ENCODE peak calls at places on chromosomes 2 and 18, in seven cellular contexts. One of them, this sample, is unnamed.

GRCh38 chr2:27494284-27494943 is 586 bp downstream of the FNDC4 start:
- DNase-seq in smooth muscle cell of the brain vasculature: no peak
- DNase-seq in endothelial cell of umbilical vein: peak
- DNase-seq in cortex of kidney: no peak
- DNase-seq in activated CD4-positive, alpha-beta T cell treated with anti-CD3 and anti-CD28 coated beads for 4 hours: no peak
- DNase-seq in SIG-M5: no peak
- DNase-seq in effector memory CD4-positive, alpha-beta T cell: no peak
- DNase-seq in this sample: no peak

GRCh38 chr2:203225423-203226039 is 13.3 kb upstream of the CYP20A1 start:
- DNase-seq in smooth muscle cell of the brain vasculature: no peak
- DNase-seq in endothelial cell of umbilical vein: peak
- DNase-seq in cortex of kidney: no peak
- DNase-seq in activated CD4-positive, alpha-beta T cell treated with anti-CD3 and anti-CD28 coated beads for 4 hours: peak
- DNase-seq in SIG-M5: no peak
- DNase-seq in effector memory CD4-positive, alpha-beta T cell: no peak
- DNase-seq in this sample: no peak

GRCh38 chr18:22800551-22800951 is 132.6 kb upstream of the RBBP8 start:
- DNase-seq in smooth muscle cell of the brain vasculature: no peak
- DNase-seq in endothelial cell of umbilical vein: no peak
- DNase-seq in cortex of kidney: no peak
- DNase-seq in activated CD4-positive, alpha-beta T cell treated with anti-CD3 and anti-CD28 coated beads for 4 hours: no peak
- DNase-seq in SIG-M5: no peak
- DNase-seq in effector memory CD4-positive, alpha-beta T cell: no peak
- DNase-seq in this sample: no peak

GRCh38 chr2:161061786-161062185 is 98.4 kb upstream of the TANK start:
- DNase-seq in smooth muscle cell of the brain vasculature: no peak
- DNase-seq in endothelial cell of umbilical vein: no peak
- DNase-seq in cortex of kidney: no peak
- DNase-seq in activated CD4-positive, alpha-beta T cell treated with anti-CD3 and anti-CD28 coated beads for 4 hours: no peak
- DNase-seq in SIG-M5: no peak
- DNase-seq in effector memory CD4-positive, alpha-beta T cell: no peak
- DNase-seq in this sample: no peak

GRCh38 chr2:16330012-16330411 is 335.6 kb downstream of the CYRIA start:
- DNase-seq in smooth muscle cell of the brain vasculature: no peak
- DNase-seq in endothelial cell of umbilical vein: no peak
- DNase-seq in cortex of kidney: no peak
- DNase-seq in activated CD4-positive, alpha-beta T cell treated with anti-CD3 and anti-CD28 coated beads for 4 hours: no peak
- DNase-seq in SIG-M5: no peak
- DNase-seq in effector memory CD4-positive, alpha-beta T cell: no peak
- DNase-seq in this sample: no peak

GRCh38 chr2:98505311-98505808 is 60.7 kb downstream of the INPP4A start:
- DNase-seq in smooth muscle cell of the brain vasculature: no peak
- DNase-seq in endothelial cell of umbilical vein: peak
- DNase-seq in cortex of kidney: no peak
- DNase-seq in activated CD4-positive, alpha-beta T cell treated with anti-CD3 and anti-CD28 coated beads for 4 hours: no peak
- DNase-seq in SIG-M5: peak
- DNase-seq in effector memory CD4-positive, alpha-beta T cell: no peak
- DNase-seq in this sample: no peak

GRCh38 chr2:69034845-69035244 is 21.9 kb downstream of the ANTXR1 start:
- DNase-seq in smooth muscle cell of the brain vasculature: no peak
- DNase-seq in endothelial cell of umbilical vein: no peak
- DNase-seq in cortex of kidney: no peak
- DNase-seq in activated CD4-positive, alpha-beta T cell treated with anti-CD3 and anti-CD28 coated beads for 4 hours: no peak
- DNase-seq in SIG-M5: no peak
- DNase-seq in effector memory CD4-positive, alpha-beta T cell: no peak
- DNase-seq in this sample: no peak

GRCh38 chr2:4381049-4381448 is 677.7 kb downstream of the DCDC2C start:
- DNase-seq in smooth muscle cell of the brain vasculature: no peak
- DNase-seq in endothelial cell of umbilical vein: no peak
- DNase-seq in cortex of kidney: no peak
- DNase-seq in activated CD4-positive, alpha-beta T cell treated with anti-CD3 and anti-CD28 coated beads for 4 hours: no peak
- DNase-seq in SIG-M5: no peak
- DNase-seq in effector memory CD4-positive, alpha-beta T cell: no peak
- DNase-seq in this sample: no peak

GRCh38 chr18:67517224-67517765 is 775 bp upstream of the DSEL start:
- DNase-seq in smooth muscle cell of the brain vasculature: no peak
- DNase-seq in endothelial cell of umbilical vein: no peak
- DNase-seq in cortex of kidney: no peak
- DNase-seq in activated CD4-positive, alpha-beta T cell treated with anti-CD3 and anti-CD28 coated beads for 4 hours: no peak
- DNase-seq in SIG-M5: no peak
- DNase-seq in effector memory CD4-positive, alpha-beta T cell: no peak
- DNase-seq in this sample: no peak

GRCh38 chr2:229434131-229434530 is 163.0 kb upstream of the PID1 start:
- DNase-seq in smooth muscle cell of the brain vasculature: no peak
- DNase-seq in endothelial cell of umbilical vein: no peak
- DNase-seq in cortex of kidney: no peak
- DNase-seq in activated CD4-positive, alpha-beta T cell treated with anti-CD3 and anti-CD28 coated beads for 4 hours: no peak
- DNase-seq in SIG-M5: no peak
- DNase-seq in effector memory CD4-positive, alpha-beta T cell: no peak
- DNase-seq in this sample: no peak

GRCh38 chr2:196184919-196185318 is 13.5 kb upstream of the STK17B start:
- DNase-seq in smooth muscle cell of the brain vasculature: no peak
- DNase-seq in endothelial cell of umbilical vein: no peak
- DNase-seq in cortex of kidney: no peak
- DNase-seq in activated CD4-positive, alpha-beta T cell treated with anti-CD3 and anti-CD28 coated beads for 4 hours: no peak
- DNase-seq in SIG-M5: no peak
- DNase-seq in effector memory CD4-positive, alpha-beta T cell: no peak
- DNase-seq in this sample: no peak

GRCh38 chr2:217415316-217415715 is 555.5 kb upstream of the TNP1 start:
- DNase-seq in smooth muscle cell of the brain vasculature: no peak
- DNase-seq in endothelial cell of umbilical vein: no peak
- DNase-seq in cortex of kidney: no peak
- DNase-seq in activated CD4-positive, alpha-beta T cell treated with anti-CD3 and anti-CD28 coated beads for 4 hours: no peak
- DNase-seq in SIG-M5: no peak
- DNase-seq in effector memory CD4-positive, alpha-beta T cell: no peak
- DNase-seq in this sample: no peak

GRCh38 chr2:226956659-226957058 is 120.8 kb downstream of the RHBDD1 start:
- DNase-seq in smooth muscle cell of the brain vasculature: no peak
- DNase-seq in endothelial cell of umbilical vein: no peak
- DNase-seq in cortex of kidney: no peak
- DNase-seq in activated CD4-positive, alpha-beta T cell treated with anti-CD3 and anti-CD28 coated beads for 4 hours: no peak
- DNase-seq in SIG-M5: no peak
- DNase-seq in effector memory CD4-positive, alpha-beta T cell: no peak
- DNase-seq in this sample: no peak

GRCh38 chr2:160562730-160563129 is 69.1 kb upstream of the RBMS1 start:
- DNase-seq in smooth muscle cell of the brain vasculature: no peak
- DNase-seq in endothelial cell of umbilical vein: no peak
- DNase-seq in cortex of kidney: no peak
- DNase-seq in activated CD4-positive, alpha-beta T cell treated with anti-CD3 and anti-CD28 coated beads for 4 hours: no peak
- DNase-seq in SIG-M5: no peak
- DNase-seq in effector memory CD4-positive, alpha-beta T cell: no peak
- DNase-seq in this sample: no peak

GRCh38 chr2:17857016-17857415 is 21.5 kb upstream of the KCNS3 start:
- DNase-seq in smooth muscle cell of the brain vasculature: no peak
- DNase-seq in endothelial cell of umbilical vein: no peak
- DNase-seq in cortex of kidney: no peak
- DNase-seq in activated CD4-positive, alpha-beta T cell treated with anti-CD3 and anti-CD28 coated beads for 4 hours: no peak
- DNase-seq in SIG-M5: no peak
- DNase-seq in effector memory CD4-positive, alpha-beta T cell: no peak
- DNase-seq in this sample: no peak

GRCh38 chr2:117985092-117985491 is 28.8 kb downstream of the CCDC93 start:
- DNase-seq in smooth muscle cell of the brain vasculature: no peak
- DNase-seq in endothelial cell of umbilical vein: no peak
- DNase-seq in cortex of kidney: no peak
- DNase-seq in activated CD4-positive, alpha-beta T cell treated with anti-CD3 and anti-CD28 coated beads for 4 hours: no peak
- DNase-seq in SIG-M5: no peak
- DNase-seq in effector memory CD4-positive, alpha-beta T cell: no peak
- DNase-seq in this sample: no peak

GRCh38 chr2:74881176-74881575 is 47.2 kb downstream of the HK2 start:
- DNase-seq in smooth muscle cell of the brain vasculature: no peak
- DNase-seq in endothelial cell of umbilical vein: no peak
- DNase-seq in cortex of kidney: no peak
- DNase-seq in activated CD4-positive, alpha-beta T cell treated with anti-CD3 and anti-CD28 coated beads for 4 hours: no peak
- DNase-seq in SIG-M5: no peak
- DNase-seq in effector memory CD4-positive, alpha-beta T cell: no peak
- DNase-seq in this sample: no peak

GRCh38 chr2:31049913-31050588 is 88.2 kb downstream of the GALNT14 start:
- DNase-seq in smooth muscle cell of the brain vasculature: no peak
- DNase-seq in endothelial cell of umbilical vein: no peak
- DNase-seq in cortex of kidney: no peak
- DNase-seq in activated CD4-positive, alpha-beta T cell treated with anti-CD3 and anti-CD28 coated beads for 4 hours: no peak
- DNase-seq in SIG-M5: no peak
- DNase-seq in effector memory CD4-positive, alpha-beta T cell: no peak
- DNase-seq in this sample: no peak

GRCh38 chr2:229712125-229712524 is 2.2 kb downstream of the DNER start:
- DNase-seq in smooth muscle cell of the brain vasculature: no peak
- DNase-seq in endothelial cell of umbilical vein: no peak
- DNase-seq in cortex of kidney: no peak
- DNase-seq in activated CD4-positive, alpha-beta T cell treated with anti-CD3 and anti-CD28 coated beads for 4 hours: no peak
- DNase-seq in SIG-M5: no peak
- DNase-seq in effector memory CD4-positive, alpha-beta T cell: no peak
- DNase-seq in this sample: no peak

This sample was measured in cerebellar nuclear complex.